ENCODE peak calls at places on chromosomes 3 and 15, in six cellular contexts. T is CD4-positive, alpha-beta T cell; G is choroid plexus epithelial cell; D is Calu3; Z is stomach; H is left lung. O is an unnamed sample.

GRCh38 chr3:39222939-39223338 is 30.5 kb upstream of the XIRP1 start:
- DNase-seq in T (no peak), G (no peak), D (no peak), Z (no peak), H (no peak), O (no peak)

GRCh38 chr3:12886106-12886679 is 44.8 kb upstream of the RPL32 start:
- DNase-seq in T (no peak), G (no peak), D (no peak), Z (no peak), H (no peak), O (no peak)

GRCh38 chr3:43180027-43180426 is 74.1 kb upstream of the POMGNT2 start:
- DNase-seq in T (no peak), G (peak; percentile 98), D (peak; percentile 27), Z (no peak), H (no peak), O (peak; percentile 71)

GRCh38 chr15:73394782-73395181 is 26.0 kb upstream of the HCN4 start:
- DNase-seq in T (no peak), G (no peak), D (no peak), Z (no peak), H (no peak), O (no peak)

GRCh38 chr3:81769271-81769670 is 7.8 kb upstream of the GBE1 start:
- DNase-seq in T (no peak), G (peak; percentile 71), D (no peak), Z (no peak), H (no peak), O (no peak)

GRCh38 chr3:29597376-29598008 is 316.6 kb downstream of the RBMS3 start:
- DNase-seq in T (no peak), G (peak; percentile 54), D (no peak), Z (no peak), H (no peak), O (no peak)

GRCh38 chr3:58044656-58045055 is 36.4 kb downstream of the FLNB start:
- DNase-seq in T (no peak), G (no peak), D (no peak), Z (no peak), H (no peak), O (no peak)

GRCh38 chr3:110856916-110857315 is 214.7 kb upstream of the NECTIN3 start:
- DNase-seq in T (no peak), G (no peak), D (no peak), Z (no peak), H (no peak), O (no peak)

GRCh38 chr15:48144889-48145288 is 24.1 kb downstream of the SLC24A5 start:
- DNase-seq in T (no peak), G (peak; percentile 66), D (no peak), Z (no peak), H (no peak), O (no peak)

GRCh38 chr15:41417812-41418211 is 917 bp downstream of the RTF1 start:
- DNase-seq in T (no peak), G (peak; percentile 27), D (no peak), Z (no peak), H (no peak), O (no peak)

GRCh38 chr3:141401584-141402475 is 33.5 kb downstream of the ZBTB38 start:
- DNase-seq in T (peak; percentile 30), G (no peak), D (peak; percentile 67), Z (peak; percentile 53), H (peak; percentile 91), O (no peak)

GRCh38 chr3:158486200-158486599 is 84.8 kb upstream of the MLF1 start:
- DNase-seq in T (no peak), G (peak; percentile 14), D (no peak), Z (no peak), H (no peak), O (no peak)

GRCh38 chr3:71305246-71306206 is 278.0 kb downstream of the FOXP1 start:
- DNase-seq in T (peak; percentile 19), G (peak; percentile 59), D (peak; percentile 12), Z (peak; percentile 34), H (no peak), O (no peak)

GRCh38 chr3:188796122-188796631 is 375.6 kb upstream of the TPRG1 start:
- DNase-seq in T (no peak), G (peak; percentile 89), D (no peak), Z (no peak), H (no peak), O (peak; percentile 82)

GRCh38 chr3:85304360-85304964 is 345.7 kb downstream of the CADM2 start:
- DNase-seq in T (no peak), G (peak; percentile 22), D (no peak), Z (no peak), H (no peak), O (no peak)
- TF ChIP-seq CTCF in T (no peak), G (peak; percentile 48), D (peak; percentile 45), Z (no peak), H (no peak), O (no peak)

DNA sequence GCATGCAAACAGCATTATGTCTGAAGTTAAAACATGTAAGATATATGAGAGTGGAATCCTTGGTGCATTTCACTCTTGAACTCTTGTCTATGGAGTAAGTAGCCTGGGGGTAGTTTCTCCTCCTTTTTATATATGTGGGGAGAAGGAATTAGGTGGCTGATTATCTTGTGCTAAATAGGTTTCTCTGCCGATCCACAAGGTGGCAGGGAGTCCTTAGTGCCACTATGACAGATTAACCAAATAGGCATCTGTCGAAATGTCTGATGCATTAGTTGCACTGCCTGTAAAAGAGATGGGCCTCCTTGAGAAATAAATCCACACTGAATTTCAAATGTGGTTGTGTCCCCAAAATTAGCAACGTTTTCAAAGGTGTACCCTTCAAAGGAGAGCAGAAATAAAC is 170.1 kb downstream of the CNTN4 start:
- DNase-seq in T (no peak), G (no peak), D (no peak), Z (no peak), H (no peak), O (no peak)
- TF ChIP-seq CTCF in T (no peak), G (no peak), D (no peak), Z (no peak), H (no peak), O (no peak)

DNA sequence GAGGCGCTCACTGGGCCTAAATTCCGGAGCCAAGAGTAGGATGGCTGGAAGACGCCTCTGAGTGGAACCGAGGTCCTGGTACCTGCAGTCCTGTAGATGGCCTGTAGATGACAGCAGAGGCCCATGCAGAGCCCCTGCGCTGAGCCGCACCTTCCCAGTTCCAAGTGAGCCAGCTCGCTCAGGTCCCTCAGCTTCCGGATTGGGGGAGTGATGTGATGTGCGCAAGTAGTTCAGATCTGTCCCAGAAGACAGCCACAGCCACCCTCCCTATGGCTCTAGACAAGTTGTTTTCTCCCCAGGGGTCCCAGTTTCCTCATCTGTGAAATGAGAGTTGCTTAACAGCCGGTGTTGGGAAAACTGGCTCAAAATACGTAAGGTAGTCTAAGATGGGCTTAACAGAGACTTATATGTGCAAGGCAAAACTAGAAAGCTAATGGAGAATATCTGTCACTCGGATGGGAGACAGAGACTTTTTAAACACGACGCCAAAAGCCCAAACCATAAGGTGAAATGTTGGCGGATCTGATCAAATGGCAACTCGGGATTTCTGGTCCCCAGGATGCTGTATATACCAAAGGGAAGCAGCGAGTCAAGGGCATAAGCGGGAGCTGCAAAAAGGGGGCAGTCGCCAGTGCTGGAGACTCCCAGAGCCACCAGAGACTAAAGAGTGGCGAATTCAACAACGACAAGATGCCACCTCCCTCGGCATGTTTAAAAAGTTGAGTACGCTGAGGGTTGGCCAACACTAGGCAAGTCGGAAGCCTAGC is 765 bp upstream of the MAPKAPK3 start:
- DNase-seq in T (peak; percentile 72), G (peak; percentile 89), D (peak; percentile 85), Z (peak; percentile 90), H (peak; percentile 91), O (peak; percentile 79)
- TF ChIP-seq CTCF in T (peak; percentile 99), G (peak; percentile 100), D (peak; percentile 89), Z (no peak), H (peak; percentile 95), O (peak; percentile 98)

GRCh38 chr15:65004993-65005392 is 15.3 kb upstream of the SPG21 start:
- DNase-seq in T (no peak), G (no peak), D (no peak), Z (no peak), H (no peak), O (no peak)

GRCh38 chr15:65006876-65007275 is 17.2 kb upstream of the SPG21 start:
- DNase-seq in T (no peak), G (no peak), D (no peak), Z (no peak), H (no peak), O (no peak)

GRCh38 chr15:65008989-65009388 is 19.3 kb upstream of the SPG21 start:
- DNase-seq in T (no peak), G (peak; percentile 41), D (no peak), Z (no peak), H (no peak), O (no peak)
- TF ChIP-seq CTCF in T (no peak), G (peak; percentile 38), D (no peak), Z (no peak), H (no peak), O (peak; percentile 26)

GRCh38 chr15:31203999-31204398 is 102.5 kb upstream of the TRPM1 start:
- DNase-seq in T (no peak), G (no peak), D (no peak), Z (no peak), H (no peak), O (no peak)

GRCh38 chr15:31197497-31198414 is 96.2 kb upstream of the TRPM1 start:
- DNase-seq in T (peak; percentile 37), G (peak; percentile 51), D (no peak), Z (peak; percentile 54), H (peak; percentile 91), O (no peak)

GRCh38 chr15:31202953-31203352 is 101.4 kb upstream of the TRPM1 start:
- DNase-seq in T (peak; percentile 13), G (no peak), D (no peak), Z (no peak), H (no peak), O (no peak)

GRCh38 chr15:31206386-31207174 is 105.1 kb upstream of the TRPM1 start:
- DNase-seq in T (no peak), G (no peak), D (no peak), Z (no peak), H (no peak), O (no peak)

DNA sequence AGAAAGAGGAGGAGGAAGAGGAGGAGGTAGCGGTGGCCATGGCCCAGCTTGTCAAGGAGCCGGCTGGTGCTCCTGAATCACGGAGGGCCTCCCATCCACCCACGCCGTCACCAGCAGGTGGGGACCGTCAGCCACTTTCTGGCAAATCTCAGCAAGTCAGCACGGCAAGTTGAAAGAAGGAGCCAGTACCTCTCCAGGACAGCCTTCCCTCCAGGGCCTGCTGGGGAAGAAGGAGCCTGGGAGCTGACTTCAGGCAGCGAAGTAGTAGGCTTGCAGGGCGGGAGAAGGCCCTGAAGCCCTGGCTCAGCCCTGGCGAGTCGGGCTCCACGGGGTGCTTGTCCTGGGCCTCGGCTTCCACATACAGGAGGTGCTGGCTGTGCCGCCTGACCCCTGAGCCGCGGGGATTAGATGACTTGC is 99.2 kb upstream of the TRPM1 start:
- DNase-seq in T (peak; percentile 67), G (peak; percentile 84), D (peak; percentile 21), Z (peak; percentile 85), H (peak; percentile 86), O (peak; percentile 71)
- TF ChIP-seq CTCF in T (peak; percentile 57), G (peak; percentile 82), D (no peak), Z (no peak), H (peak; percentile 35), O (peak; percentile 39)

DNA sequence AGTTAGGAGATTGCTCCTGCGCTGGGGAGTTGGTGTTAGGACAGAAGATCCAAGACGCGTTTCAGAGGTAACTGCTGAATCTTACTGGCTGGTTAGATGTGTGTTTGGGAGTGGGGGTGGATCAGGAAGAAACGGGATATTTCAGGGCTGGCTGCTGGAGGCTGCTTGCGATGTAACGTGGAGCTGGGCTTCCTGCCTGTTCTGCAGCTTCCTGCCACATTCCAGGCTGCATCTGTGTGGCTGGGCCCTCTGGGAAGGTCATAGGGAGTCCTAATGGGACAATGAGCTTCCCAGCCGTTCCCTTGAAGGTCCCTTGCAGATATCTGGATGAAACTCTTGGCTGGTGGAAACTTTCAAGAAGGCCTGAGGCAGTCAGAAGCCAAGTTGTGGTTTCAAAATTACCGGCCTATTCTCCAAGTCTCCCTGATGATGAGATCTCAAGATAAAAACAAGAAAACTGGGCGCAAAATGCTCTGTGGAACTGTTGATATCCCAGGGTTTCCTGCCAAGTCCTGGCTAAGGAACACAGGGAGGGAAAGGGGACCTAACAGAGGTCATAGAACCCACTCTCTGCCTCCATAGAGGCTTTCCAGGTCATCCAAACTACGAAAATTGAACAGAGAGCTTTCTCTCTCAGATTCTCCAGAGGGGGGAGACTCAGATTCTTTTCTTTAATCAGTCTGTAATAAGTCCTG is 67.0 kb downstream of the NOX5 start:
- DNase-seq in T (no peak), G (peak; percentile 53), D (no peak), Z (no peak), H (no peak), O (no peak)
- TF ChIP-seq CTCF in T (no peak), G (peak; percentile 34), D (no peak), Z (no peak), H (no peak), O (no peak)

O was measured in CD14-positive monocyte.